ENCODE peak calls at places on chromosomes 13 and 19, in five cellular contexts. One of them, this sample, is unnamed.

GRCh38 chr19:38799104-38799503 is 10.1 kb downstream of the LGALS7B start:
- DNase-seq in 8988T: no peak
- DNase-seq in activated effector memory CD4-positive, alpha-beta T cell treated with Interleukin-2 at 50 U/mL for 16 hours: no peak
- DNase-seq in A549: no peak
- DNase-seq in stimulated activated CD4-positive, alpha-beta T cell treated with anti-CD3 and anti-CD28 coated beads, Interleukin-1b, Interleukin-23, amount 100 ng/mL, for 24 hours: no peak
- DNase-seq in this sample: no peak

GRCh38 chr13:112102243-112102642 is 35.3 kb downstream of the SOX1 start:
- DNase-seq in 8988T: no peak
- DNase-seq in activated effector memory CD4-positive, alpha-beta T cell treated with Interleukin-2 at 50 U/mL for 16 hours: no peak
- DNase-seq in A549: no peak
- DNase-seq in stimulated activated CD4-positive, alpha-beta T cell treated with anti-CD3 and anti-CD28 coated beads, Interleukin-1b, Interleukin-23, amount 100 ng/mL, for 24 hours: no peak
- DNase-seq in this sample: no peak

GRCh38 chr19:53172892-53173291 is 14.0 kb upstream of the ZNF347 start:
- DNase-seq in 8988T: no peak
- DNase-seq in activated effector memory CD4-positive, alpha-beta T cell treated with Interleukin-2 at 50 U/mL for 16 hours: no peak
- DNase-seq in A549: no peak
- DNase-seq in stimulated activated CD4-positive, alpha-beta T cell treated with anti-CD3 and anti-CD28 coated beads, Interleukin-1b, Interleukin-23, amount 100 ng/mL, for 24 hours: no peak
- DNase-seq in this sample: peak; percentile 37

GRCh38 chr19:7912697-7913564 is 1.7 kb upstream of the TGFBR3L start:
- DNase-seq in 8988T: no peak
- DNase-seq in activated effector memory CD4-positive, alpha-beta T cell treated with Interleukin-2 at 50 U/mL for 16 hours: no peak
- DNase-seq in A549: no peak
- DNase-seq in stimulated activated CD4-positive, alpha-beta T cell treated with anti-CD3 and anti-CD28 coated beads, Interleukin-1b, Interleukin-23, amount 100 ng/mL, for 24 hours: no peak
- DNase-seq in this sample: no peak

GRCh38 chr13:32125221-32125621 is 93.6 kb downstream of the FRY start:
- DNase-seq in 8988T: no peak
- DNase-seq in activated effector memory CD4-positive, alpha-beta T cell treated with Interleukin-2 at 50 U/mL for 16 hours: no peak
- DNase-seq in A549: no peak
- DNase-seq in stimulated activated CD4-positive, alpha-beta T cell treated with anti-CD3 and anti-CD28 coated beads, Interleukin-1b, Interleukin-23, amount 100 ng/mL, for 24 hours: no peak
- DNase-seq in this sample: peak; percentile 91

GRCh38 chr13:24038405-24038804 is 122.1 kb upstream of the SPATA13 start:
- DNase-seq in 8988T: no peak
- DNase-seq in activated effector memory CD4-positive, alpha-beta T cell treated with Interleukin-2 at 50 U/mL for 16 hours: no peak
- DNase-seq in A549: no peak
- DNase-seq in stimulated activated CD4-positive, alpha-beta T cell treated with anti-CD3 and anti-CD28 coated beads, Interleukin-1b, Interleukin-23, amount 100 ng/mL, for 24 hours: no peak
- DNase-seq in this sample: peak; percentile 28

GRCh38 chr19:29983568-29983967 is 41.5 kb downstream of the URI1 start:
- DNase-seq in 8988T: no peak
- DNase-seq in activated effector memory CD4-positive, alpha-beta T cell treated with Interleukin-2 at 50 U/mL for 16 hours: no peak
- DNase-seq in A549: no peak
- DNase-seq in stimulated activated CD4-positive, alpha-beta T cell treated with anti-CD3 and anti-CD28 coated beads, Interleukin-1b, Interleukin-23, amount 100 ng/mL, for 24 hours: no peak
- DNase-seq in this sample: no peak

GRCh38 chr13:66926851-66927524 is 303.1 kb downstream of the PCDH9 start:
- DNase-seq in 8988T: no peak
- DNase-seq in activated effector memory CD4-positive, alpha-beta T cell treated with Interleukin-2 at 50 U/mL for 16 hours: no peak
- DNase-seq in A549: no peak
- DNase-seq in stimulated activated CD4-positive, alpha-beta T cell treated with anti-CD3 and anti-CD28 coated beads, Interleukin-1b, Interleukin-23, amount 100 ng/mL, for 24 hours: no peak
- DNase-seq in this sample: peak; percentile 4

GRCh38 chr13:78806457-78806856 is 147.5 kb upstream of the OBI1 start:
- DNase-seq in 8988T: no peak
- DNase-seq in activated effector memory CD4-positive, alpha-beta T cell treated with Interleukin-2 at 50 U/mL for 16 hours: no peak
- DNase-seq in A549: peak; percentile 1
- DNase-seq in stimulated activated CD4-positive, alpha-beta T cell treated with anti-CD3 and anti-CD28 coated beads, Interleukin-1b, Interleukin-23, amount 100 ng/mL, for 24 hours: no peak
- DNase-seq in this sample: no peak

GRCh38 chr19:412356-413355 is 3.7 kb upstream of the C2CD4C start:
- DNase-seq in 8988T: peak; percentile 65
- DNase-seq in activated effector memory CD4-positive, alpha-beta T cell treated with Interleukin-2 at 50 U/mL for 16 hours: no peak
- DNase-seq in A549: no peak
- DNase-seq in stimulated activated CD4-positive, alpha-beta T cell treated with anti-CD3 and anti-CD28 coated beads, Interleukin-1b, Interleukin-23, amount 100 ng/mL, for 24 hours: no peak
- DNase-seq in this sample: no peak

GRCh38 chr13:111654531-111654930 is 334.1 kb downstream of the TEX29 start:
- DNase-seq in 8988T: no peak
- DNase-seq in activated effector memory CD4-positive, alpha-beta T cell treated with Interleukin-2 at 50 U/mL for 16 hours: no peak
- DNase-seq in A549: no peak
- DNase-seq in stimulated activated CD4-positive, alpha-beta T cell treated with anti-CD3 and anti-CD28 coated beads, Interleukin-1b, Interleukin-23, amount 100 ng/mL, for 24 hours: no peak
- DNase-seq in this sample: no peak

GRCh38 chr13:108561152-108561551 is 68.3 kb upstream of the MYO16 start:
- DNase-seq in 8988T: no peak
- DNase-seq in activated effector memory CD4-positive, alpha-beta T cell treated with Interleukin-2 at 50 U/mL for 16 hours: no peak
- DNase-seq in A549: no peak
- DNase-seq in stimulated activated CD4-positive, alpha-beta T cell treated with anti-CD3 and anti-CD28 coated beads, Interleukin-1b, Interleukin-23, amount 100 ng/mL, for 24 hours: no peak
- DNase-seq in this sample: no peak

GRCh38 chr13:32650705-32651311 is 64.6 kb downstream of the PDS5B start:
- DNase-seq in 8988T: no peak
- DNase-seq in activated effector memory CD4-positive, alpha-beta T cell treated with Interleukin-2 at 50 U/mL for 16 hours: peak; percentile 33
- DNase-seq in A549: peak; percentile 10
- DNase-seq in stimulated activated CD4-positive, alpha-beta T cell treated with anti-CD3 and anti-CD28 coated beads, Interleukin-1b, Interleukin-23, amount 100 ng/mL, for 24 hours: peak; percentile 21
- DNase-seq in this sample: peak; percentile 65

GRCh38 chr19:51036519-51036918 is 1.7 kb upstream of the KLK12 start:
- DNase-seq in 8988T: no peak
- DNase-seq in activated effector memory CD4-positive, alpha-beta T cell treated with Interleukin-2 at 50 U/mL for 16 hours: no peak
- DNase-seq in A549: no peak
- DNase-seq in stimulated activated CD4-positive, alpha-beta T cell treated with anti-CD3 and anti-CD28 coated beads, Interleukin-1b, Interleukin-23, amount 100 ng/mL, for 24 hours: no peak
- DNase-seq in this sample: no peak

GRCh38 chr13:33649212-33649917 is 168.6 kb upstream of the RFC3 start:
- DNase-seq in 8988T: no peak
- DNase-seq in activated effector memory CD4-positive, alpha-beta T cell treated with Interleukin-2 at 50 U/mL for 16 hours: no peak
- DNase-seq in A549: no peak
- DNase-seq in stimulated activated CD4-positive, alpha-beta T cell treated with anti-CD3 and anti-CD28 coated beads, Interleukin-1b, Interleukin-23, amount 100 ng/mL, for 24 hours: no peak
- DNase-seq in this sample: peak; percentile 52

GRCh38 chr19:32222594-32222993 is 122.8 kb upstream of the ZNF507 start:
- DNase-seq in 8988T: no peak
- DNase-seq in activated effector memory CD4-positive, alpha-beta T cell treated with Interleukin-2 at 50 U/mL for 16 hours: no peak
- DNase-seq in A549: no peak
- DNase-seq in stimulated activated CD4-positive, alpha-beta T cell treated with anti-CD3 and anti-CD28 coated beads, Interleukin-1b, Interleukin-23, amount 100 ng/mL, for 24 hours: no peak
- DNase-seq in this sample: no peak

GRCh38 chr13:88627071-88627470 is 955.9 kb downstream of the SLITRK5 start:
- DNase-seq in 8988T: no peak
- DNase-seq in activated effector memory CD4-positive, alpha-beta T cell treated with Interleukin-2 at 50 U/mL for 16 hours: no peak
- DNase-seq in A549: no peak
- DNase-seq in stimulated activated CD4-positive, alpha-beta T cell treated with anti-CD3 and anti-CD28 coated beads, Interleukin-1b, Interleukin-23, amount 100 ng/mL, for 24 hours: no peak
- DNase-seq in this sample: no peak

GRCh38 chr13:43058318-43058674 is 34.9 kb downstream of the DNAJC15 start:
- DNase-seq in 8988T: no peak
- DNase-seq in activated effector memory CD4-positive, alpha-beta T cell treated with Interleukin-2 at 50 U/mL for 16 hours: no peak
- DNase-seq in A549: peak; percentile 16
- DNase-seq in stimulated activated CD4-positive, alpha-beta T cell treated with anti-CD3 and anti-CD28 coated beads, Interleukin-1b, Interleukin-23, amount 100 ng/mL, for 24 hours: no peak
- DNase-seq in this sample: peak; percentile 99

GRCh38 chr19:3055741-3056453 is 6.4 kb downstream of the TLE5 start:
- DNase-seq in 8988T: no peak
- DNase-seq in activated effector memory CD4-positive, alpha-beta T cell treated with Interleukin-2 at 50 U/mL for 16 hours: no peak
- DNase-seq in A549: peak; percentile 37
- DNase-seq in stimulated activated CD4-positive, alpha-beta T cell treated with anti-CD3 and anti-CD28 coated beads, Interleukin-1b, Interleukin-23, amount 100 ng/mL, for 24 hours: no peak
- DNase-seq in this sample: no peak

GRCh38 chr19:39679791-39680168 is 24.1 kb downstream of the LGALS16 start:
- DNase-seq in 8988T: no peak
- DNase-seq in activated effector memory CD4-positive, alpha-beta T cell treated with Interleukin-2 at 50 U/mL for 16 hours: no peak
- DNase-seq in A549: no peak
- DNase-seq in stimulated activated CD4-positive, alpha-beta T cell treated with anti-CD3 and anti-CD28 coated beads, Interleukin-1b, Interleukin-23, amount 100 ng/mL, for 24 hours: peak; percentile 21
- DNase-seq in this sample: no peak

GRCh38 chr13:88526186-88526852 is 855.1 kb downstream of the SLITRK5 start:
- DNase-seq in 8988T: no peak
- DNase-seq in activated effector memory CD4-positive, alpha-beta T cell treated with Interleukin-2 at 50 U/mL for 16 hours: no peak
- DNase-seq in A549: no peak
- DNase-seq in stimulated activated CD4-positive, alpha-beta T cell treated with anti-CD3 and anti-CD28 coated beads, Interleukin-1b, Interleukin-23, amount 100 ng/mL, for 24 hours: no peak
- DNase-seq in this sample: no peak

GRCh38 chr19:54190942-54191670 is at the start of gene TSEN34:
- DNase-seq in 8988T: no peak
- DNase-seq in activated effector memory CD4-positive, alpha-beta T cell treated with Interleukin-2 at 50 U/mL for 16 hours: no peak
- DNase-seq in A549: no peak
- DNase-seq in stimulated activated CD4-positive, alpha-beta T cell treated with anti-CD3 and anti-CD28 coated beads, Interleukin-1b, Interleukin-23, amount 100 ng/mL, for 24 hours: peak; percentile 70
- DNase-seq in this sample: peak; percentile 88

GRCh38 chr13:113869263-113869662 is 5.4 kb upstream of the GAS6 start:
- DNase-seq in 8988T: no peak
- DNase-seq in activated effector memory CD4-positive, alpha-beta T cell treated with Interleukin-2 at 50 U/mL for 16 hours: no peak
- DNase-seq in A549: no peak
- DNase-seq in stimulated activated CD4-positive, alpha-beta T cell treated with anti-CD3 and anti-CD28 coated beads, Interleukin-1b, Interleukin-23, amount 100 ng/mL, for 24 hours: no peak
- DNase-seq in this sample: no peak

GRCh38 chr19:47152205-47152604 is 21.6 kb downstream of the SAE1 start:
- DNase-seq in 8988T: no peak
- DNase-seq in activated effector memory CD4-positive, alpha-beta T cell treated with Interleukin-2 at 50 U/mL for 16 hours: no peak
- DNase-seq in A549: no peak
- DNase-seq in stimulated activated CD4-positive, alpha-beta T cell treated with anti-CD3 and anti-CD28 coated beads, Interleukin-1b, Interleukin-23, amount 100 ng/mL, for 24 hours: no peak
- DNase-seq in this sample: no peak

GRCh38 chr19:53977429-53977990 is 13.9 kb upstream of the CACNG6 start:
- DNase-seq in 8988T: no peak
- DNase-seq in activated effector memory CD4-positive, alpha-beta T cell treated with Interleukin-2 at 50 U/mL for 16 hours: peak; percentile 29
- DNase-seq in A549: peak; percentile 90
- DNase-seq in stimulated activated CD4-positive, alpha-beta T cell treated with anti-CD3 and anti-CD28 coated beads, Interleukin-1b, Interleukin-23, amount 100 ng/mL, for 24 hours: peak; percentile 31
- DNase-seq in this sample: peak; percentile 87

GRCh38 chr13:33577037-33577436 is 240.9 kb upstream of the RFC3 start:
- DNase-seq in 8988T: no peak
- DNase-seq in activated effector memory CD4-positive, alpha-beta T cell treated with Interleukin-2 at 50 U/mL for 16 hours: no peak
- DNase-seq in A549: no peak
- DNase-seq in stimulated activated CD4-positive, alpha-beta T cell treated with anti-CD3 and anti-CD28 coated beads, Interleukin-1b, Interleukin-23, amount 100 ng/mL, for 24 hours: no peak
- DNase-seq in this sample: no peak

GRCh38 chr13:75717525-75717924 is 81.4 kb downstream of the LMO7 start:
- DNase-seq in 8988T: no peak
- DNase-seq in activated effector memory CD4-positive, alpha-beta T cell treated with Interleukin-2 at 50 U/mL for 16 hours: no peak
- DNase-seq in A549: no peak
- DNase-seq in stimulated activated CD4-positive, alpha-beta T cell treated with anti-CD3 and anti-CD28 coated beads, Interleukin-1b, Interleukin-23, amount 100 ng/mL, for 24 hours: no peak
- DNase-seq in this sample: no peak

GRCh38 chr19:54431255-54431838 is 16.1 kb downstream of the TTYH1 start:
- DNase-seq in 8988T: no peak
- DNase-seq in activated effector memory CD4-positive, alpha-beta T cell treated with Interleukin-2 at 50 U/mL for 16 hours: no peak
- DNase-seq in A549: no peak
- DNase-seq in stimulated activated CD4-positive, alpha-beta T cell treated with anti-CD3 and anti-CD28 coated beads, Interleukin-1b, Interleukin-23, amount 100 ng/mL, for 24 hours: no peak
- DNase-seq in this sample: no peak

GRCh38 chr19:31675187-31675913 is 326.1 kb upstream of the TSHZ3 start:
- DNase-seq in 8988T: no peak
- DNase-seq in activated effector memory CD4-positive, alpha-beta T cell treated with Interleukin-2 at 50 U/mL for 16 hours: no peak
- DNase-seq in A549: no peak
- DNase-seq in stimulated activated CD4-positive, alpha-beta T cell treated with anti-CD3 and anti-CD28 coated beads, Interleukin-1b, Interleukin-23, amount 100 ng/mL, for 24 hours: no peak
- DNase-seq in this sample: peak; percentile 16

GRCh38 chr19:19106061-19106551 is 32.2 kb downstream of the TMEM161A start:
- DNase-seq in 8988T: no peak
- DNase-seq in activated effector memory CD4-positive, alpha-beta T cell treated with Interleukin-2 at 50 U/mL for 16 hours: no peak
- DNase-seq in A549: no peak
- DNase-seq in stimulated activated CD4-positive, alpha-beta T cell treated with anti-CD3 and anti-CD28 coated beads, Interleukin-1b, Interleukin-23, amount 100 ng/mL, for 24 hours: no peak
- DNase-seq in this sample: peak; percentile 28

GRCh38 chr13:80239571-80240255 is 101.2 kb downstream of the SPRY2 start:
- DNase-seq in 8988T: no peak
- DNase-seq in activated effector memory CD4-positive, alpha-beta T cell treated with Interleukin-2 at 50 U/mL for 16 hours: no peak
- DNase-seq in A549: no peak
- DNase-seq in stimulated activated CD4-positive, alpha-beta T cell treated with anti-CD3 and anti-CD28 coated beads, Interleukin-1b, Interleukin-23, amount 100 ng/mL, for 24 hours: no peak
- DNase-seq in this sample: peak; percentile 36

GRCh38 chr19:33463194-33463593 is 58.4 kb downstream of the PEPD start:
- DNase-seq in 8988T: no peak
- DNase-seq in activated effector memory CD4-positive, alpha-beta T cell treated with Interleukin-2 at 50 U/mL for 16 hours: no peak
- DNase-seq in A549: no peak
- DNase-seq in stimulated activated CD4-positive, alpha-beta T cell treated with anti-CD3 and anti-CD28 coated beads, Interleukin-1b, Interleukin-23, amount 100 ng/mL, for 24 hours: no peak
- DNase-seq in this sample: no peak

GRCh38 chr19:44582581-44583265 is 30.6 kb upstream of the IGSF23 start:
- DNase-seq in 8988T: peak; percentile 55
- DNase-seq in activated effector memory CD4-positive, alpha-beta T cell treated with Interleukin-2 at 50 U/mL for 16 hours: no peak
- DNase-seq in A549: peak; percentile 58
- DNase-seq in stimulated activated CD4-positive, alpha-beta T cell treated with anti-CD3 and anti-CD28 coated beads, Interleukin-1b, Interleukin-23, amount 100 ng/mL, for 24 hours: no peak
- DNase-seq in this sample: peak; percentile 43

GRCh38 chr13:75226092-75226491 is 255.9 kb downstream of the TBC1D4 start:
- DNase-seq in 8988T: no peak
- DNase-seq in activated effector memory CD4-positive, alpha-beta T cell treated with Interleukin-2 at 50 U/mL for 16 hours: no peak
- DNase-seq in A549: no peak
- DNase-seq in stimulated activated CD4-positive, alpha-beta T cell treated with anti-CD3 and anti-CD28 coated beads, Interleukin-1b, Interleukin-23, amount 100 ng/mL, for 24 hours: no peak
- DNase-seq in this sample: peak; percentile 12

GRCh38 chr13:44932850-44933251 is 56.4 kb downstream of the NUFIP1 start:
- DNase-seq in 8988T: no peak
- DNase-seq in activated effector memory CD4-positive, alpha-beta T cell treated with Interleukin-2 at 50 U/mL for 16 hours: no peak
- DNase-seq in A549: no peak
- DNase-seq in stimulated activated CD4-positive, alpha-beta T cell treated with anti-CD3 and anti-CD28 coated beads, Interleukin-1b, Interleukin-23, amount 100 ng/mL, for 24 hours: no peak
- DNase-seq in this sample: peak; percentile 73

GRCh38 chr13:96191367-96191766 is 101.5 kb downstream of the HS6ST3 start:
- DNase-seq in 8988T: no peak
- DNase-seq in activated effector memory CD4-positive, alpha-beta T cell treated with Interleukin-2 at 50 U/mL for 16 hours: no peak
- DNase-seq in A549: no peak
- DNase-seq in stimulated activated CD4-positive, alpha-beta T cell treated with anti-CD3 and anti-CD28 coated beads, Interleukin-1b, Interleukin-23, amount 100 ng/mL, for 24 hours: no peak
- DNase-seq in this sample: no peak

GRCh38 chr13:108346376-108346775 is 76.9 kb downstream of the TNFSF13B start:
- DNase-seq in 8988T: no peak
- DNase-seq in activated effector memory CD4-positive, alpha-beta T cell treated with Interleukin-2 at 50 U/mL for 16 hours: peak; percentile 26
- DNase-seq in A549: no peak
- DNase-seq in stimulated activated CD4-positive, alpha-beta T cell treated with anti-CD3 and anti-CD28 coated beads, Interleukin-1b, Interleukin-23, amount 100 ng/mL, for 24 hours: no peak
- DNase-seq in this sample: no peak

GRCh38 chr13:85586422-85586831 is 212.8 kb downstream of the SLITRK6 start:
- DNase-seq in 8988T: no peak
- DNase-seq in activated effector memory CD4-positive, alpha-beta T cell treated with Interleukin-2 at 50 U/mL for 16 hours: no peak
- DNase-seq in A549: no peak
- DNase-seq in stimulated activated CD4-positive, alpha-beta T cell treated with anti-CD3 and anti-CD28 coated beads, Interleukin-1b, Interleukin-23, amount 100 ng/mL, for 24 hours: no peak
- DNase-seq in this sample: peak; percentile 62

GRCh38 chr19:1742989-1743696 is 10.2 kb upstream of the ONECUT3 start:
- DNase-seq in 8988T: no peak
- DNase-seq in activated effector memory CD4-positive, alpha-beta T cell treated with Interleukin-2 at 50 U/mL for 16 hours: no peak
- DNase-seq in A549: no peak
- DNase-seq in stimulated activated CD4-positive, alpha-beta T cell treated with anti-CD3 and anti-CD28 coated beads, Interleukin-1b, Interleukin-23, amount 100 ng/mL, for 24 hours: no peak
- DNase-seq in this sample: no peak

This sample was measured in EL.